ENCODE peak calls at places on chromosomes 4 and X, in nine cellular contexts. U is small intestine, H is cardiac fibroblast, O is A549, N is AG09309, F is fibroblast of pulmonary artery, D is pancreas, J is colonic mucosa, T is fibroblast of mammary gland. I is an unnamed sample.

GRCh38 chr4:183101956-183102480 is 3.0 kb downstream of the WWC2 start:
- DNase-seq in T (peak), H (no peak), N (no peak), J (no peak), D (no peak), O (no peak), F (no peak), U (no peak), I (no peak)

GRCh38 chr4:153901220-153901619 is 112.3 kb upstream of the SFRP2 start:
- DNase-seq in N (no peak), T (no peak), J (no peak), H (no peak), D (no peak), O (no peak), F (no peak), U (no peak), I (no peak)

GRCh38 chrX:15496809-15497208 is 3.7 kb upstream of the PIR start:
- DNase-seq in O (no peak), F (no peak), N (no peak), H (no peak), T (no peak), D (no peak), U (no peak), J (no peak), I (no peak)

GRCh38 chr4:141573678-141574077 is 62.7 kb upstream of the IL15 start:
- DNase-seq in H (no peak), D (no peak), O (no peak), N (no peak), U (no peak), T (no peak), F (no peak), J (no peak), I (no peak)

GRCh38 chrX:15838017-15838416 is 16.6 kb downstream of the AP1S2 start:
- DNase-seq in D (no peak), N (no peak), H (no peak), J (no peak), T (no peak), O (peak), F (no peak), U (no peak), I (no peak)

GRCh38 chr4:23789765-23790164 is 100.1 kb downstream of the PPARGC1A start:
- DNase-seq in O (no peak), F (peak), N (peak), T (peak), H (peak), U (no peak), D (peak), J (no peak), I (no peak)

GRCh38 chr4:80101086-80101767 is 28.2 kb upstream of the ANTXR2 start:
- DNase-seq in J (no peak), H (no peak), D (no peak), T (no peak), U (no peak), N (no peak), F (no peak), O (no peak), I (no peak)

GRCh38 chr4:165873298-165874071 is 448 bp downstream of the TLL1 start:
- DNase-seq in F (peak), J (peak), H (peak), N (no peak), O (peak), T (peak), D (peak), U (peak), I (peak)

GRCh38 chr4:145797278-145797677 is 117.3 kb downstream of the C4orf51 start:
- DNase-seq in O (no peak), H (no peak), T (no peak), U (no peak), J (no peak), F (no peak), N (no peak), D (no peak), I (no peak)

GRCh38 chr4:107279729-107280128 is 243.6 kb upstream of the DKK2 start:
- DNase-seq in F (peak), U (no peak), H (peak), O (no peak), J (no peak), N (no peak), D (no peak), T (peak), I (no peak)

GRCh38 chrX:156008915-156009314 is 11.4 kb downstream of the IL9R start:
- DNase-seq in J (no peak), O (no peak), U (no peak), N (no peak), H (peak), F (no peak), T (no peak), D (no peak), I (no peak)

GRCh38 chr4:150078041-150078995 is at the start of gene DCLK2:
- DNase-seq in T (peak), D (peak), O (peak), J (peak), N (peak), U (peak), H (peak), F (peak), I (peak)

GRCh38 chr4:24042094-24042493 is 152.2 kb upstream of the PPARGC1A start:
- DNase-seq in F (peak), N (peak), O (no peak), U (no peak), J (no peak), D (no peak), H (peak), T (peak), I (no peak)

GRCh38 chr4:7382634-7383014 is 52.1 kb downstream of the PSAPL1 start:
- DNase-seq in O (no peak), D (no peak), J (no peak), U (no peak), F (no peak), N (no peak), T (no peak), H (no peak), I (peak)

GRCh38 chr4:105130945-105131344 is 15.7 kb upstream of the TET2 start:
- DNase-seq in J (no peak), D (no peak), N (no peak), T (no peak), F (no peak), H (no peak), U (no peak), O (no peak), I (no peak)

GRCh38 chr4:147968641-147969040 is 236.8 kb downstream of the ARHGAP10 start:
- DNase-seq in F (no peak), O (no peak), J (no peak), U (no peak), H (peak), D (no peak), T (peak), N (no peak), I (no peak)

GRCh38 chr4:146058531-146058930 is 117.0 kb upstream of the LSM6 start:
- DNase-seq in T (no peak), N (no peak), O (no peak), H (no peak), F (no peak), J (no peak), D (no peak), U (no peak), I (no peak)

GRCh38 chr4:140684314-140684713 is 71.9 kb downstream of the TBC1D9 start:
- DNase-seq in J (no peak), O (no peak), D (no peak), N (no peak), H (no peak), T (no peak), U (no peak), F (no peak), I (no peak)

GRCh38 chrX:150643271-150643670 is 49.9 kb upstream of the MTMR1 start:
- DNase-seq in O (no peak), J (no peak), T (peak), H (peak), D (no peak), N (no peak), F (peak), U (peak), I (no peak)

GRCh38 chrX:31127716-31128115 is 55.9 kb upstream of the FTHL17 start:
- DNase-seq in H (no peak), N (no peak), D (no peak), J (no peak), T (no peak), U (no peak), O (no peak), F (no peak), I (no peak)

GRCh38 chr4:111400736-111401135 is 744.5 kb upstream of the FAM241A start:
- DNase-seq in D (no peak), H (peak), F (peak), U (no peak), N (peak), O (no peak), T (peak), J (no peak), I (no peak)

GRCh38 chr4:100805547-100805946 is 287.7 kb upstream of the EMCN start:
- DNase-seq in H (no peak), J (no peak), F (no peak), T (no peak), O (no peak), D (no peak), U (no peak), N (no peak), I (no peak)

GRCh38 chr4:114945616-114946015 is 167.8 kb downstream of the NDST4 start:
- DNase-seq in F (no peak), T (no peak), D (no peak), H (no peak), N (no peak), U (no peak), J (no peak), O (no peak), I (no peak)

GRCh38 chrX:115972717-115973116 is 197.8 kb upstream of the AGTR2 start:
- DNase-seq in U (no peak), D (no peak), N (no peak), O (no peak), J (no peak), H (peak), T (peak), F (peak), I (no peak)

GRCh38 chr4:135382280-135382679 is 1180.7 kb upstream of the PABPC4L start:
- DNase-seq in U (no peak), T (no peak), N (no peak), H (no peak), F (no peak), O (no peak), D (no peak), J (no peak), I (no peak)

GRCh38 chrX:8235026-8235425 is 64.0 kb upstream of the VCX2 start:
- DNase-seq in F (peak), H (peak), O (no peak), D (no peak), J (no peak), N (no peak), U (no peak), T (peak), I (no peak)

GRCh38 chr4:38529189-38530115 is 134.5 kb upstream of the KLF3 start:
- DNase-seq in N (no peak), H (no peak), U (peak), O (no peak), J (peak), T (no peak), D (peak), F (no peak), I (no peak)

GRCh38 chr4:76723916-76724315 is 174.0 kb downstream of the SOWAHB start:
- DNase-seq in T (peak), D (no peak), H (peak), N (peak), O (no peak), U (no peak), J (no peak), F (peak), I (no peak)

GRCh38 chr4:137310593-137311490 is 221.5 kb downstream of the PCDH18 start:
- DNase-seq in O (no peak), T (peak), D (no peak), N (peak), J (no peak), H (peak), F (peak), U (no peak), I (no peak)

GRCh38 chr4:24511371-24512063 is 72.8 kb downstream of the DHX15 start:
- DNase-seq in T (no peak), D (no peak), F (no peak), H (no peak), U (no peak), O (no peak), N (no peak), J (no peak), I (peak)

GRCh38 chr4:140012688-140013087 is 141.3 kb downstream of the MAML3 start:
- DNase-seq in N (peak), U (peak), F (peak), O (peak), D (peak), H (peak), T (peak), J (peak), I (peak)

GRCh38 chr4:127139788-127140286 is 492.9 kb upstream of the INTU start:
- DNase-seq in O (no peak), U (no peak), N (no peak), H (no peak), D (no peak), F (no peak), J (no peak), T (no peak), I (no peak)

GRCh38 chrX:136204571-136204970 is 46.6 kb downstream of the MAP7D3 start:
- DNase-seq in H (peak), U (peak), D (no peak), F (peak), J (peak), T (peak), O (peak), N (no peak), I (no peak)

GRCh38 chr4:153651041-153651960 is 32.8 kb upstream of the TLR2 start:
- DNase-seq in O (no peak), N (no peak), F (no peak), J (no peak), U (peak), T (peak), H (peak), D (no peak), I (no peak)

GRCh38 chrX:105695451-105695850 is 126.9 kb upstream of the NRK start:
- DNase-seq in U (no peak), T (peak), O (no peak), J (no peak), N (no peak), F (peak), H (peak), D (no peak), I (no peak)

GRCh38 chr4:127055349-127055748 is 577.4 kb upstream of the INTU start:
- DNase-seq in T (peak), N (no peak), F (peak), O (no peak), J (no peak), H (no peak), D (no peak), U (no peak), I (no peak)

GRCh38 chr4:8940792-8941491 is 69.3 kb upstream of the HMX1 start:
- DNase-seq in D (no peak), J (peak), N (no peak), U (peak), T (no peak), O (no peak), H (no peak), F (no peak), I (peak)

GRCh38 chr4:186845137-186845842 is 121.6 kb upstream of the FAT1 start:
- DNase-seq in J (peak), U (peak), O (no peak), F (peak), T (peak), H (peak), N (peak), D (no peak), I (no peak)
- H3K4me3 ChIP-seq in J (no peak), U (no peak), O (no peak), F (no peak), T (no peak), H (no peak), N (no peak), D (no peak), I (no peak)

DNA sequence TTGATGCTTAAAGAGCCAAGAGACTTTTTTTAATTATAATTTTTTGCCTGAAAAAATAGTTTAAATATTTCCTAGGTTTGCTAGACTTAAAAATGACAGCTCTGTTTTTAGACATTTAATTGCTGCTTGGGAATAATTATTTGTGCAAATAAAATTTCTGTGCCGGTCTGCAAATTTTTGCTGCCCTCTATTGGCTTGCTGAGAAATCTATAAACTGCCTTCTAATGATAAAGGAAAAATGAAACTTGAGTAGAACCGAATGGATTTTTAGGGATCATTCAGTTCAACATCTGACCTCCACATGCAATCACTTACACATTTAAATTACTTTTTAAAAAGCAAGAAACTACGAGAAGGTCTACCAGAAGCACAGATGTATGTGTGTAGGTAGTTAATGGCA is 434.0 kb downstream of the FAM133A start:
- DNase-seq in F (no peak), J (no peak), N (no peak), U (no peak), T (no peak), O (no peak), H (no peak), D (no peak), I (no peak)
- H3K4me3 ChIP-seq in F (no peak), J (no peak), N (no peak), U (no peak), T (no peak), O (no peak), H (no peak), D (no peak), I (no peak)

GRCh38 chrX:45850197-45850774 is 649.6 kb upstream of the DIPK2B start:
- DNase-seq in N (no peak), O (no peak), J (peak), F (no peak), H (peak), T (no peak), D (no peak), U (peak), I (peak)

GRCh38 chrX:45849261-45849660 is 648.6 kb upstream of the DIPK2B start:
- DNase-seq in J (no peak), H (peak), U (peak), N (peak), D (no peak), F (peak), O (peak), T (peak), I (peak)

GRCh38 chrX:45851434-45851991 is 650.8 kb upstream of the DIPK2B start:
- DNase-seq in N (no peak), U (peak), T (no peak), O (peak), D (peak), H (no peak), F (no peak), J (peak), I (peak)

GRCh38 chrX:45850775-45851433 is 650.2 kb upstream of the DIPK2B start:
- DNase-seq in N (no peak), H (peak), O (peak), U (peak), T (peak), D (no peak), J (peak), F (peak), I (peak)

DNA sequence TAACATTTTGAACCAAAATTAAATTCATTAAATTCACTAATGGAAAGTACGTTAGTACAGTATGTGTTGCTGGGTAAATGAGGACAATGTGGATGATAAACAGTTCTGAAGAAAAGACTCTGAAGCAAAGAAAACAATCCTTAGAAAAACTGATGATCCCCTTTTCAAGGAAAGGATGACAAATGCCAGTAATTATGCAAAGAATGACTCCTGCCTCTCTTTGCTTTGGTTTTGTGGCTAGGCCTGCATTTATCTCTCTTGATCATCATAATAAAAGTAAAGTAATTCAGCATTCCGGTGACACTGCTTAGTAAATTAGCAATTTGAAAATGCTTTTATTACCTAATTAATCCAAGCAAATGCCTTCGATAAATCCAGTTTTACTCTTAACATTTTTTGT is 652.2 kb upstream of the DIPK2B start:
- DNase-seq in U (no peak), N (no peak), H (peak), O (no peak), J (no peak), T (peak), F (no peak), D (no peak), I (no peak)
- H3K4me3 ChIP-seq in U (no peak), N (no peak), H (no peak), O (no peak), J (no peak), T (no peak), F (no peak), D (no peak), I (no peak)

DNA sequence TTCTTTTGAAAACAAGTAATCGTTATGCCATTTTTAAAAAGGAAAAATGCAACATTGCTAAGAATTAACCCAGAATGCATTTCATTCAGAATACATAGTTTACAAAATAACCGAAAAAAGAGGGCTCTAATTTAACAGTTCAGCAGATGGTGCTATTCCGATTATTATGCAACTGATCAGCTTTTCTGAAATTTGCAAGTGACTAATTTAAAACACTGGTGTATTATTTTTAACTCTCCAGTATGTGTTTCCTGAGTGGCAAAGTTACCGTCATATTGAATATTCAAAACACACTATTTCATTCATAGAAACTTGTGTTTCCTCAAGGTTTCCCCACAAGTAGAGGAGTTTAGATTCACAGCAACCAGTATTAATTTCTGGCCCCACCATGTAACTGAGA is 21.1 kb downstream of the ZBTB49 start:
- DNase-seq in D (no peak), J (no peak), U (no peak), F (no peak), H (no peak), T (no peak), O (no peak), N (no peak), I (no peak)
- H3K4me3 ChIP-seq in D (no peak), J (no peak), U (no peak), F (no peak), H (no peak), T (no peak), O (no peak), N (no peak), I (no peak)

GRCh38 chr4:185809517-185810071 is 2.4 kb downstream of the SORBS2 start:
- DNase-seq in J (no peak), F (no peak), N (no peak), D (no peak), H (no peak), U (no peak), T (no peak), O (no peak), I (no peak)
- H3K4me3 ChIP-seq in J (no peak), F (no peak), N (no peak), D (peak), H (no peak), U (no peak), T (no peak), O (no peak), I (no peak)

GRCh38 chr4:87075876-87076275 is 141.1 kb downstream of the AFF1 start:
- DNase-seq in O (no peak), T (no peak), F (no peak), N (no peak), H (no peak), U (no peak), D (no peak), J (no peak), I (no peak)

GRCh38 chr4:87073187-87073569 is 138.4 kb downstream of the AFF1 start:
- DNase-seq in T (no peak), D (no peak), O (no peak), J (no peak), F (no peak), H (peak), N (no peak), U (no peak), I (no peak)

GRCh38 chr4:87071401-87071800 is 136.6 kb downstream of the AFF1 start:
- DNase-seq in D (peak), T (no peak), N (no peak), J (peak), F (no peak), U (no peak), H (no peak), O (no peak), I (no peak)

GRCh38 chr4:87076690-87077358 is 142.0 kb downstream of the AFF1 start:
- DNase-seq in T (no peak), U (no peak), J (no peak), F (no peak), O (no peak), D (no peak), H (no peak), N (no peak), I (no peak)

GRCh38 chr4:87073570-87074470 is 139.0 kb downstream of the AFF1 start:
- DNase-seq in F (no peak), N (no peak), T (no peak), D (no peak), H (no peak), O (no peak), J (peak), U (no peak), I (no peak)
- H3K4me3 ChIP-seq in F (no peak), N (no peak), T (no peak), D (no peak), H (no peak), O (no peak), J (no peak), U (no peak), I (no peak)

DNA sequence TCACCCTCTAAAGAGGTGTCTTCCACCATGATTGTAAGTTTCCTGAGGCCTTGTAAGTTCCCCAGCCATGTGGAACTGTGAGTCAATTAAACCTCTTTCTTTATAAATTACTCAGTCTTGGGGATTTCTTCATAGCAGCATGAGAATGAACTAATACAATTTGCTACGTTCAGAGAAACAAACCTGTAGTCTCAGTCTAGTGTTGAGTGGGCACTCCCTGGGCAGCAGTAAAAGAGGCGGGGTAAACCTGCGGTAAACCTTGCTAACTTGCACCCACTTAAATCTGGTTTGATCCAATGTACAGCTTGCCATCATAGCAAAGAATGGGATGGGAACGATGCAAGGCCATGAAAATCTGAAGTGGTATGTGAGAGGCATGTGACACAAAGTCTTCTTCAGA is 22.4 kb downstream of the GRXCR1 start:
- DNase-seq in O (no peak), U (no peak), T (no peak), J (no peak), F (no peak), H (no peak), N (no peak), D (no peak), I (no peak)
- H3K4me3 ChIP-seq in O (no peak), U (no peak), T (no peak), J (no peak), F (no peak), H (no peak), N (no peak), D (no peak), I (no peak)